ENCODE peak calls at places on chromosomes 7 and 10, in eight cellular contexts. One of them, this sample, is unnamed.

GRCh38 chr7:57425969-57426628 is 23.9 kb upstream of the ZNF716 start:
- DNase-seq in stimulated activated CD8-positive, alpha-beta memory T cell treated with anti-CD3 and anti-CD28 coated beads, Interleukin-12 subunit alpha, Interleukin-12 subunit beta, amount 100 ng/mL, for 4 hours: no peak
- DNase-seq in GM04504: no peak
- DNase-seq in dorsolateral prefrontal cortex: no peak
- DNase-seq in MCF 10A: no peak
- DNase-seq in tibial artery: no peak
- DNase-seq in ELR: no peak
- DNase-seq in stimulated activated CD4-positive, alpha-beta T cell treated with anti-CD3 and anti-CD28 coated beads, Interleukin-15, amount 100 ng/mL, for 24 hours: no peak
- DNase-seq in this sample: no peak

GRCh38 chr7:143199040-143199439 is 15.8 kb downstream of the TAS2R39 start:
- DNase-seq in stimulated activated CD8-positive, alpha-beta memory T cell treated with anti-CD3 and anti-CD28 coated beads, Interleukin-12 subunit alpha, Interleukin-12 subunit beta, amount 100 ng/mL, for 4 hours: no peak
- DNase-seq in GM04504: no peak
- DNase-seq in dorsolateral prefrontal cortex: no peak
- DNase-seq in MCF 10A: no peak
- DNase-seq in tibial artery: no peak
- DNase-seq in ELR: no peak
- DNase-seq in stimulated activated CD4-positive, alpha-beta T cell treated with anti-CD3 and anti-CD28 coated beads, Interleukin-15, amount 100 ng/mL, for 24 hours: no peak
- DNase-seq in this sample: no peak

GRCh38 chr10:72694476-72695369 is 2.8 kb downstream of the MCU start:
- DNase-seq in stimulated activated CD8-positive, alpha-beta memory T cell treated with anti-CD3 and anti-CD28 coated beads, Interleukin-12 subunit alpha, Interleukin-12 subunit beta, amount 100 ng/mL, for 4 hours: no peak
- DNase-seq in GM04504: no peak
- DNase-seq in dorsolateral prefrontal cortex: no peak
- DNase-seq in MCF 10A: peak; percentile 40
- DNase-seq in tibial artery: no peak
- DNase-seq in ELR: peak; percentile 52
- DNase-seq in stimulated activated CD4-positive, alpha-beta T cell treated with anti-CD3 and anti-CD28 coated beads, Interleukin-15, amount 100 ng/mL, for 24 hours: no peak
- DNase-seq in this sample: no peak

GRCh38 chr10:47406548-47406869 is 22.4 kb upstream of the ZNF488 start:
- DNase-seq in stimulated activated CD8-positive, alpha-beta memory T cell treated with anti-CD3 and anti-CD28 coated beads, Interleukin-12 subunit alpha, Interleukin-12 subunit beta, amount 100 ng/mL, for 4 hours: no peak
- DNase-seq in GM04504: no peak
- DNase-seq in dorsolateral prefrontal cortex: no peak
- DNase-seq in MCF 10A: no peak
- DNase-seq in tibial artery: peak; percentile 48
- DNase-seq in ELR: no peak
- DNase-seq in stimulated activated CD4-positive, alpha-beta T cell treated with anti-CD3 and anti-CD28 coated beads, Interleukin-15, amount 100 ng/mL, for 24 hours: no peak
- DNase-seq in this sample: no peak

GRCh38 chr7:155299539-155300202 is 2.0 kb downstream of the INSIG1 start:
- DNase-seq in stimulated activated CD8-positive, alpha-beta memory T cell treated with anti-CD3 and anti-CD28 coated beads, Interleukin-12 subunit alpha, Interleukin-12 subunit beta, amount 100 ng/mL, for 4 hours: no peak
- DNase-seq in GM04504: no peak
- DNase-seq in dorsolateral prefrontal cortex: no peak
- DNase-seq in MCF 10A: no peak
- DNase-seq in tibial artery: no peak
- DNase-seq in ELR: peak; percentile 51
- DNase-seq in stimulated activated CD4-positive, alpha-beta T cell treated with anti-CD3 and anti-CD28 coated beads, Interleukin-15, amount 100 ng/mL, for 24 hours: peak; percentile 19
- DNase-seq in this sample: no peak

GRCh38 chr10:34661580-34661979 is 153.5 kb downstream of the PARD3 start:
- DNase-seq in stimulated activated CD8-positive, alpha-beta memory T cell treated with anti-CD3 and anti-CD28 coated beads, Interleukin-12 subunit alpha, Interleukin-12 subunit beta, amount 100 ng/mL, for 4 hours: no peak
- DNase-seq in GM04504: no peak
- DNase-seq in dorsolateral prefrontal cortex: no peak
- DNase-seq in MCF 10A: no peak
- DNase-seq in tibial artery: no peak
- DNase-seq in ELR: no peak
- DNase-seq in stimulated activated CD4-positive, alpha-beta T cell treated with anti-CD3 and anti-CD28 coated beads, Interleukin-15, amount 100 ng/mL, for 24 hours: no peak
- DNase-seq in this sample: no peak

GRCh38 chr7:69652947-69653701 is 54.8 kb downstream of the AUTS2 start:
- DNase-seq in stimulated activated CD8-positive, alpha-beta memory T cell treated with anti-CD3 and anti-CD28 coated beads, Interleukin-12 subunit alpha, Interleukin-12 subunit beta, amount 100 ng/mL, for 4 hours: no peak
- DNase-seq in GM04504: no peak
- DNase-seq in dorsolateral prefrontal cortex: no peak
- DNase-seq in MCF 10A: no peak
- DNase-seq in tibial artery: no peak
- DNase-seq in ELR: no peak
- DNase-seq in stimulated activated CD4-positive, alpha-beta T cell treated with anti-CD3 and anti-CD28 coated beads, Interleukin-15, amount 100 ng/mL, for 24 hours: no peak
- DNase-seq in this sample: no peak

GRCh38 chr10:133516072-133516471 is 11.1 kb upstream of the CYP2E1 start:
- DNase-seq in stimulated activated CD8-positive, alpha-beta memory T cell treated with anti-CD3 and anti-CD28 coated beads, Interleukin-12 subunit alpha, Interleukin-12 subunit beta, amount 100 ng/mL, for 4 hours: no peak
- DNase-seq in GM04504: no peak
- DNase-seq in dorsolateral prefrontal cortex: no peak
- DNase-seq in MCF 10A: no peak
- DNase-seq in tibial artery: no peak
- DNase-seq in ELR: no peak
- DNase-seq in stimulated activated CD4-positive, alpha-beta T cell treated with anti-CD3 and anti-CD28 coated beads, Interleukin-15, amount 100 ng/mL, for 24 hours: no peak
- DNase-seq in this sample: no peak

GRCh38 chr10:128393546-128393945 is 267.3 kb upstream of the MKI67 start:
- DNase-seq in stimulated activated CD8-positive, alpha-beta memory T cell treated with anti-CD3 and anti-CD28 coated beads, Interleukin-12 subunit alpha, Interleukin-12 subunit beta, amount 100 ng/mL, for 4 hours: no peak
- DNase-seq in GM04504: no peak
- DNase-seq in dorsolateral prefrontal cortex: no peak
- DNase-seq in MCF 10A: no peak
- DNase-seq in tibial artery: no peak
- DNase-seq in ELR: no peak
- DNase-seq in stimulated activated CD4-positive, alpha-beta T cell treated with anti-CD3 and anti-CD28 coated beads, Interleukin-15, amount 100 ng/mL, for 24 hours: no peak
- DNase-seq in this sample: no peak

GRCh38 chr7:75048435-75049379 is 24.9 kb downstream of the RCC1L start:
- DNase-seq in stimulated activated CD8-positive, alpha-beta memory T cell treated with anti-CD3 and anti-CD28 coated beads, Interleukin-12 subunit alpha, Interleukin-12 subunit beta, amount 100 ng/mL, for 4 hours: no peak
- DNase-seq in GM04504: no peak
- DNase-seq in dorsolateral prefrontal cortex: no peak
- DNase-seq in MCF 10A: no peak
- DNase-seq in tibial artery: no peak
- DNase-seq in ELR: no peak
- DNase-seq in stimulated activated CD4-positive, alpha-beta T cell treated with anti-CD3 and anti-CD28 coated beads, Interleukin-15, amount 100 ng/mL, for 24 hours: no peak
- DNase-seq in this sample: no peak

GRCh38 chr10:29110172-29110571 is 178.7 kb upstream of the LYZL1 start:
- DNase-seq in stimulated activated CD8-positive, alpha-beta memory T cell treated with anti-CD3 and anti-CD28 coated beads, Interleukin-12 subunit alpha, Interleukin-12 subunit beta, amount 100 ng/mL, for 4 hours: no peak
- DNase-seq in GM04504: no peak
- DNase-seq in dorsolateral prefrontal cortex: no peak
- DNase-seq in MCF 10A: no peak
- DNase-seq in tibial artery: no peak
- DNase-seq in ELR: no peak
- DNase-seq in stimulated activated CD4-positive, alpha-beta T cell treated with anti-CD3 and anti-CD28 coated beads, Interleukin-15, amount 100 ng/mL, for 24 hours: no peak
- DNase-seq in this sample: no peak

GRCh38 chr10:3898821-3899220 is 113.8 kb upstream of the KLF6 start:
- DNase-seq in stimulated activated CD8-positive, alpha-beta memory T cell treated with anti-CD3 and anti-CD28 coated beads, Interleukin-12 subunit alpha, Interleukin-12 subunit beta, amount 100 ng/mL, for 4 hours: no peak
- DNase-seq in GM04504: no peak
- DNase-seq in dorsolateral prefrontal cortex: no peak
- DNase-seq in MCF 10A: peak; percentile 78
- DNase-seq in tibial artery: no peak
- DNase-seq in ELR: no peak
- DNase-seq in stimulated activated CD4-positive, alpha-beta T cell treated with anti-CD3 and anti-CD28 coated beads, Interleukin-15, amount 100 ng/mL, for 24 hours: no peak
- DNase-seq in this sample: no peak

GRCh38 chr7:115869225-115869624 is 161.3 kb downstream of the TFEC start:
- DNase-seq in stimulated activated CD8-positive, alpha-beta memory T cell treated with anti-CD3 and anti-CD28 coated beads, Interleukin-12 subunit alpha, Interleukin-12 subunit beta, amount 100 ng/mL, for 4 hours: no peak
- DNase-seq in GM04504: no peak
- DNase-seq in dorsolateral prefrontal cortex: no peak
- DNase-seq in MCF 10A: no peak
- DNase-seq in tibial artery: no peak
- DNase-seq in ELR: no peak
- DNase-seq in stimulated activated CD4-positive, alpha-beta T cell treated with anti-CD3 and anti-CD28 coated beads, Interleukin-15, amount 100 ng/mL, for 24 hours: no peak
- DNase-seq in this sample: no peak

GRCh38 chr10:22259280-22259679 is 41.5 kb upstream of the EBLN1 start:
- DNase-seq in stimulated activated CD8-positive, alpha-beta memory T cell treated with anti-CD3 and anti-CD28 coated beads, Interleukin-12 subunit alpha, Interleukin-12 subunit beta, amount 100 ng/mL, for 4 hours: no peak
- DNase-seq in GM04504: no peak
- DNase-seq in dorsolateral prefrontal cortex: no peak
- DNase-seq in MCF 10A: no peak
- DNase-seq in tibial artery: no peak
- DNase-seq in ELR: peak; percentile 21
- DNase-seq in stimulated activated CD4-positive, alpha-beta T cell treated with anti-CD3 and anti-CD28 coated beads, Interleukin-15, amount 100 ng/mL, for 24 hours: no peak
- DNase-seq in this sample: no peak

GRCh38 chr10:113854757-113855626 is 531 bp downstream of the NHLRC2 start:
- DNase-seq in stimulated activated CD8-positive, alpha-beta memory T cell treated with anti-CD3 and anti-CD28 coated beads, Interleukin-12 subunit alpha, Interleukin-12 subunit beta, amount 100 ng/mL, for 4 hours: peak; percentile 22
- DNase-seq in GM04504: no peak
- DNase-seq in dorsolateral prefrontal cortex: no peak
- DNase-seq in MCF 10A: peak; percentile 41
- DNase-seq in tibial artery: peak; percentile 69
- DNase-seq in ELR: peak; percentile 65
- DNase-seq in stimulated activated CD4-positive, alpha-beta T cell treated with anti-CD3 and anti-CD28 coated beads, Interleukin-15, amount 100 ng/mL, for 24 hours: peak; percentile 4
- DNase-seq in this sample: peak; percentile 36

GRCh38 chr7:24869572-24869971 is 110.4 kb downstream of the OSBPL3 start:
- DNase-seq in stimulated activated CD8-positive, alpha-beta memory T cell treated with anti-CD3 and anti-CD28 coated beads, Interleukin-12 subunit alpha, Interleukin-12 subunit beta, amount 100 ng/mL, for 4 hours: no peak
- DNase-seq in GM04504: no peak
- DNase-seq in dorsolateral prefrontal cortex: no peak
- DNase-seq in MCF 10A: no peak
- DNase-seq in tibial artery: no peak
- DNase-seq in ELR: peak; percentile 54
- DNase-seq in stimulated activated CD4-positive, alpha-beta T cell treated with anti-CD3 and anti-CD28 coated beads, Interleukin-15, amount 100 ng/mL, for 24 hours: no peak
- DNase-seq in this sample: no peak

GRCh38 chr10:84665883-84666463 is 337.6 kb downstream of the CCSER2 start:
- DNase-seq in stimulated activated CD8-positive, alpha-beta memory T cell treated with anti-CD3 and anti-CD28 coated beads, Interleukin-12 subunit alpha, Interleukin-12 subunit beta, amount 100 ng/mL, for 4 hours: no peak
- DNase-seq in GM04504: no peak
- DNase-seq in dorsolateral prefrontal cortex: no peak
- DNase-seq in MCF 10A: peak; percentile 53
- DNase-seq in tibial artery: no peak
- DNase-seq in ELR: peak; percentile 18
- DNase-seq in stimulated activated CD4-positive, alpha-beta T cell treated with anti-CD3 and anti-CD28 coated beads, Interleukin-15, amount 100 ng/mL, for 24 hours: peak; percentile 44
- DNase-seq in this sample: no peak

GRCh38 chr7:149209518-149210269 is 14.3 kb downstream of the ZNF282 start:
- DNase-seq in stimulated activated CD8-positive, alpha-beta memory T cell treated with anti-CD3 and anti-CD28 coated beads, Interleukin-12 subunit alpha, Interleukin-12 subunit beta, amount 100 ng/mL, for 4 hours: peak; percentile 20
- DNase-seq in GM04504: no peak
- DNase-seq in dorsolateral prefrontal cortex: no peak
- DNase-seq in MCF 10A: peak; percentile 70
- DNase-seq in tibial artery: no peak
- DNase-seq in ELR: peak; percentile 86
- DNase-seq in stimulated activated CD4-positive, alpha-beta T cell treated with anti-CD3 and anti-CD28 coated beads, Interleukin-15, amount 100 ng/mL, for 24 hours: peak; percentile 90
- DNase-seq in this sample: peak; percentile 75

GRCh38 chr10:117439243-117439912 is 64.1 kb upstream of the PDZD8 start:
- DNase-seq in stimulated activated CD8-positive, alpha-beta memory T cell treated with anti-CD3 and anti-CD28 coated beads, Interleukin-12 subunit alpha, Interleukin-12 subunit beta, amount 100 ng/mL, for 4 hours: no peak
- DNase-seq in GM04504: peak; percentile 98
- DNase-seq in dorsolateral prefrontal cortex: peak; percentile 66
- DNase-seq in MCF 10A: peak; percentile 98
- DNase-seq in tibial artery: peak; percentile 88
- DNase-seq in ELR: peak; percentile 86
- DNase-seq in stimulated activated CD4-positive, alpha-beta T cell treated with anti-CD3 and anti-CD28 coated beads, Interleukin-15, amount 100 ng/mL, for 24 hours: no peak
- DNase-seq in this sample: no peak

GRCh38 chr10:126130291-126130710 is 233.9 kb downstream of the FANK1 start:
- DNase-seq in stimulated activated CD8-positive, alpha-beta memory T cell treated with anti-CD3 and anti-CD28 coated beads, Interleukin-12 subunit alpha, Interleukin-12 subunit beta, amount 100 ng/mL, for 4 hours: no peak
- DNase-seq in GM04504: peak; percentile 52
- DNase-seq in dorsolateral prefrontal cortex: no peak
- DNase-seq in MCF 10A: no peak
- DNase-seq in tibial artery: no peak
- DNase-seq in ELR: no peak
- DNase-seq in stimulated activated CD4-positive, alpha-beta T cell treated with anti-CD3 and anti-CD28 coated beads, Interleukin-15, amount 100 ng/mL, for 24 hours: no peak
- DNase-seq in this sample: no peak

GRCh38 chr10:48478980-48479811 is 125.7 kb downstream of the ARHGAP22 start:
- DNase-seq in stimulated activated CD8-positive, alpha-beta memory T cell treated with anti-CD3 and anti-CD28 coated beads, Interleukin-12 subunit alpha, Interleukin-12 subunit beta, amount 100 ng/mL, for 4 hours: no peak
- DNase-seq in GM04504: no peak
- DNase-seq in dorsolateral prefrontal cortex: no peak
- DNase-seq in MCF 10A: no peak
- DNase-seq in tibial artery: peak; percentile 56
- DNase-seq in ELR: no peak
- DNase-seq in stimulated activated CD4-positive, alpha-beta T cell treated with anti-CD3 and anti-CD28 coated beads, Interleukin-15, amount 100 ng/mL, for 24 hours: no peak
- DNase-seq in this sample: no peak

GRCh38 chr10:30784896-30785605 is 155.5 kb upstream of the LYZL2 start:
- DNase-seq in stimulated activated CD8-positive, alpha-beta memory T cell treated with anti-CD3 and anti-CD28 coated beads, Interleukin-12 subunit alpha, Interleukin-12 subunit beta, amount 100 ng/mL, for 4 hours: peak; percentile 24
- DNase-seq in GM04504: peak; percentile 38
- DNase-seq in dorsolateral prefrontal cortex: peak; percentile 88
- DNase-seq in MCF 10A: no peak
- DNase-seq in tibial artery: peak; percentile 92
- DNase-seq in ELR: peak; percentile 81
- DNase-seq in stimulated activated CD4-positive, alpha-beta T cell treated with anti-CD3 and anti-CD28 coated beads, Interleukin-15, amount 100 ng/mL, for 24 hours: peak; percentile 43
- DNase-seq in this sample: no peak

GRCh38 chr10:118304521-118304920 is 37.6 kb downstream of the FAM204A start:
- DNase-seq in stimulated activated CD8-positive, alpha-beta memory T cell treated with anti-CD3 and anti-CD28 coated beads, Interleukin-12 subunit alpha, Interleukin-12 subunit beta, amount 100 ng/mL, for 4 hours: no peak
- DNase-seq in GM04504: no peak
- DNase-seq in dorsolateral prefrontal cortex: no peak
- DNase-seq in MCF 10A: no peak
- DNase-seq in tibial artery: no peak
- DNase-seq in ELR: no peak
- DNase-seq in stimulated activated CD4-positive, alpha-beta T cell treated with anti-CD3 and anti-CD28 coated beads, Interleukin-15, amount 100 ng/mL, for 24 hours: no peak
- DNase-seq in this sample: no peak

GRCh38 chr7:64463636-64464375 is 99.1 kb downstream of the ZNF680 start:
- DNase-seq in stimulated activated CD8-positive, alpha-beta memory T cell treated with anti-CD3 and anti-CD28 coated beads, Interleukin-12 subunit alpha, Interleukin-12 subunit beta, amount 100 ng/mL, for 4 hours: no peak
- DNase-seq in GM04504: peak; percentile 42
- DNase-seq in dorsolateral prefrontal cortex: peak; percentile 79
- DNase-seq in MCF 10A: no peak
- DNase-seq in tibial artery: peak; percentile 88
- DNase-seq in ELR: peak; percentile 59
- DNase-seq in stimulated activated CD4-positive, alpha-beta T cell treated with anti-CD3 and anti-CD28 coated beads, Interleukin-15, amount 100 ng/mL, for 24 hours: peak; percentile 14
- DNase-seq in this sample: peak; percentile 25

GRCh38 chr7:23383225-23383624 is 84.1 kb downstream of the MALSU1 start:
- DNase-seq in stimulated activated CD8-positive, alpha-beta memory T cell treated with anti-CD3 and anti-CD28 coated beads, Interleukin-12 subunit alpha, Interleukin-12 subunit beta, amount 100 ng/mL, for 4 hours: no peak
- DNase-seq in GM04504: no peak
- DNase-seq in dorsolateral prefrontal cortex: no peak
- DNase-seq in MCF 10A: no peak
- DNase-seq in tibial artery: no peak
- DNase-seq in ELR: peak; percentile 76
- DNase-seq in stimulated activated CD4-positive, alpha-beta T cell treated with anti-CD3 and anti-CD28 coated beads, Interleukin-15, amount 100 ng/mL, for 24 hours: no peak
- DNase-seq in this sample: no peak

GRCh38 chr10:132204781-132205473 is 18.2 kb downstream of the DPYSL4 start:
- DNase-seq in stimulated activated CD8-positive, alpha-beta memory T cell treated with anti-CD3 and anti-CD28 coated beads, Interleukin-12 subunit alpha, Interleukin-12 subunit beta, amount 100 ng/mL, for 4 hours: no peak
- DNase-seq in GM04504: no peak
- DNase-seq in dorsolateral prefrontal cortex: no peak
- DNase-seq in MCF 10A: no peak
- DNase-seq in tibial artery: no peak
- DNase-seq in ELR: no peak
- DNase-seq in stimulated activated CD4-positive, alpha-beta T cell treated with anti-CD3 and anti-CD28 coated beads, Interleukin-15, amount 100 ng/mL, for 24 hours: no peak
- DNase-seq in this sample: no peak

GRCh38 chr10:95327367-95327766 is 36.6 kb upstream of the PDLIM1 start:
- DNase-seq in stimulated activated CD8-positive, alpha-beta memory T cell treated with anti-CD3 and anti-CD28 coated beads, Interleukin-12 subunit alpha, Interleukin-12 subunit beta, amount 100 ng/mL, for 4 hours: no peak
- DNase-seq in GM04504: no peak
- DNase-seq in dorsolateral prefrontal cortex: no peak
- DNase-seq in MCF 10A: peak; percentile 78
- DNase-seq in tibial artery: no peak
- DNase-seq in ELR: peak; percentile 25
- DNase-seq in stimulated activated CD4-positive, alpha-beta T cell treated with anti-CD3 and anti-CD28 coated beads, Interleukin-15, amount 100 ng/mL, for 24 hours: no peak
- DNase-seq in this sample: no peak

GRCh38 chr7:5797716-5798115 is 16.3 kb upstream of the RNF216 start:
- DNase-seq in stimulated activated CD8-positive, alpha-beta memory T cell treated with anti-CD3 and anti-CD28 coated beads, Interleukin-12 subunit alpha, Interleukin-12 subunit beta, amount 100 ng/mL, for 4 hours: no peak
- DNase-seq in GM04504: no peak
- DNase-seq in dorsolateral prefrontal cortex: no peak
- DNase-seq in MCF 10A: no peak
- DNase-seq in tibial artery: no peak
- DNase-seq in ELR: no peak
- DNase-seq in stimulated activated CD4-positive, alpha-beta T cell treated with anti-CD3 and anti-CD28 coated beads, Interleukin-15, amount 100 ng/mL, for 24 hours: no peak
- DNase-seq in this sample: no peak

GRCh38 chr10:1240341-1240775 is 184.2 kb downstream of the WDR37 start:
- DNase-seq in stimulated activated CD8-positive, alpha-beta memory T cell treated with anti-CD3 and anti-CD28 coated beads, Interleukin-12 subunit alpha, Interleukin-12 subunit beta, amount 100 ng/mL, for 4 hours: no peak
- DNase-seq in GM04504: no peak
- DNase-seq in dorsolateral prefrontal cortex: peak; percentile 44
- DNase-seq in MCF 10A: no peak
- DNase-seq in tibial artery: no peak
- DNase-seq in ELR: no peak
- DNase-seq in stimulated activated CD4-positive, alpha-beta T cell treated with anti-CD3 and anti-CD28 coated beads, Interleukin-15, amount 100 ng/mL, for 24 hours: no peak
- DNase-seq in this sample: no peak

GRCh38 chr10:16986406-16987128 is 143.0 kb downstream of the CUBN start:
- DNase-seq in stimulated activated CD8-positive, alpha-beta memory T cell treated with anti-CD3 and anti-CD28 coated beads, Interleukin-12 subunit alpha, Interleukin-12 subunit beta, amount 100 ng/mL, for 4 hours: no peak
- DNase-seq in GM04504: no peak
- DNase-seq in dorsolateral prefrontal cortex: no peak
- DNase-seq in MCF 10A: no peak
- DNase-seq in tibial artery: no peak
- DNase-seq in ELR: peak; percentile 95
- DNase-seq in stimulated activated CD4-positive, alpha-beta T cell treated with anti-CD3 and anti-CD28 coated beads, Interleukin-15, amount 100 ng/mL, for 24 hours: no peak
- DNase-seq in this sample: no peak

GRCh38 chr10:49612513-49613159 is 1.2 kb upstream of the CHAT start:
- DNase-seq in stimulated activated CD8-positive, alpha-beta memory T cell treated with anti-CD3 and anti-CD28 coated beads, Interleukin-12 subunit alpha, Interleukin-12 subunit beta, amount 100 ng/mL, for 4 hours: no peak
- DNase-seq in GM04504: no peak
- DNase-seq in dorsolateral prefrontal cortex: peak; percentile 43
- DNase-seq in MCF 10A: no peak
- DNase-seq in tibial artery: peak; percentile 46
- DNase-seq in ELR: peak; percentile 35
- DNase-seq in stimulated activated CD4-positive, alpha-beta T cell treated with anti-CD3 and anti-CD28 coated beads, Interleukin-15, amount 100 ng/mL, for 24 hours: peak; percentile 43
- DNase-seq in this sample: no peak

GRCh38 chr10:103659674-103660363 is 166.3 kb downstream of the NEURL1 start:
- DNase-seq in stimulated activated CD8-positive, alpha-beta memory T cell treated with anti-CD3 and anti-CD28 coated beads, Interleukin-12 subunit alpha, Interleukin-12 subunit beta, amount 100 ng/mL, for 4 hours: peak; percentile 28
- DNase-seq in GM04504: peak; percentile 89
- DNase-seq in dorsolateral prefrontal cortex: peak; percentile 58
- DNase-seq in MCF 10A: peak; percentile 57
- DNase-seq in tibial artery: peak; percentile 90
- DNase-seq in ELR: peak; percentile 87
- DNase-seq in stimulated activated CD4-positive, alpha-beta T cell treated with anti-CD3 and anti-CD28 coated beads, Interleukin-15, amount 100 ng/mL, for 24 hours: peak; percentile 68
- DNase-seq in this sample: no peak

GRCh38 chr10:78377362-78377761 is 343.7 kb downstream of the RPS24 start:
- DNase-seq in stimulated activated CD8-positive, alpha-beta memory T cell treated with anti-CD3 and anti-CD28 coated beads, Interleukin-12 subunit alpha, Interleukin-12 subunit beta, amount 100 ng/mL, for 4 hours: no peak
- DNase-seq in GM04504: no peak
- DNase-seq in dorsolateral prefrontal cortex: no peak
- DNase-seq in MCF 10A: no peak
- DNase-seq in tibial artery: no peak
- DNase-seq in ELR: no peak
- DNase-seq in stimulated activated CD4-positive, alpha-beta T cell treated with anti-CD3 and anti-CD28 coated beads, Interleukin-15, amount 100 ng/mL, for 24 hours: no peak
- DNase-seq in this sample: no peak

GRCh38 chr10:79118286-79119202 is 49.8 kb downstream of the ZMIZ1 start:
- DNase-seq in stimulated activated CD8-positive, alpha-beta memory T cell treated with anti-CD3 and anti-CD28 coated beads, Interleukin-12 subunit alpha, Interleukin-12 subunit beta, amount 100 ng/mL, for 4 hours: no peak
- DNase-seq in GM04504: no peak
- DNase-seq in dorsolateral prefrontal cortex: no peak
- DNase-seq in MCF 10A: no peak
- DNase-seq in tibial artery: no peak
- DNase-seq in ELR: no peak
- DNase-seq in stimulated activated CD4-positive, alpha-beta T cell treated with anti-CD3 and anti-CD28 coated beads, Interleukin-15, amount 100 ng/mL, for 24 hours: no peak
- DNase-seq in this sample: no peak

This sample was measured in HuH-7.5.